ENCODE peak calls at places on chromosomes 16 and 17, in five cellular contexts. G is T-cell, U is kidney tubule cell, E is 8988T, B is GM20000. M is an unnamed sample.

GRCh38 chr17:54967621-54968258 is 714 bp downstream of the COX11 start:
- DNase-seq in B (peak; percentile 32), U (peak; percentile 65), G (no peak), E (no peak), M (peak; percentile 35)

GRCh38 chr17:79546386-79546785 is 64.5 kb downstream of the RBFOX3 start:
- DNase-seq in B (no peak), E (no peak), G (no peak), U (no peak), M (no peak)

GRCh38 chr16:50267651-50268050 is 1.3 kb downstream of the ADCY7 start:
- DNase-seq in B (no peak), E (no peak), U (no peak), G (no peak), M (no peak)

GRCh38 chr16:2535644-2536021 is 2.2 kb upstream of the PDPK1 start:
- DNase-seq in G (no peak), E (no peak), U (no peak), B (no peak), M (no peak)

GRCh38 chr17:38604479-38605229 is 1.1 kb downstream of the SRCIN1 start:
- DNase-seq in B (peak; percentile 73), E (no peak), U (no peak), G (peak; percentile 11), M (peak; percentile 70)

GRCh38 chr17:30964878-30965277 is 6.0 kb upstream of the RNF135 start:
- DNase-seq in E (no peak), U (no peak), G (no peak), B (no peak), M (no peak)

GRCh38 chr16:84879569-84880487 is 60.0 kb downstream of the CRISPLD2 start:
- DNase-seq in E (no peak), G (no peak), U (peak; percentile 58), B (no peak), M (no peak)

GRCh38 chr17:68398731-68399637 is 58.3 kb downstream of the WIPI1 start:
- DNase-seq in U (peak; percentile 55), B (peak; percentile 82), E (peak; percentile 56), G (no peak), M (peak; percentile 85)

GRCh38 chr17:28174352-28175046 is 132.0 kb downstream of the NLK start:
- DNase-seq in B (peak; percentile 24), U (peak; percentile 8), E (no peak), G (no peak), M (peak; percentile 23)

GRCh38 chr17:83195330-83196087 is 116.1 kb downstream of the METRNL start:
- DNase-seq in G (no peak), E (peak; percentile 26), U (no peak), B (no peak), M (no peak)

GRCh38 chr17:6853764-6854442 is 22.4 kb upstream of the TEKT1 start:
- DNase-seq in U (peak; percentile 69), G (no peak), B (peak; percentile 18), E (no peak), M (no peak)

GRCh38 chr17:81500026-81500425 is 12.6 kb downstream of the ACTG1 start:
- DNase-seq in U (no peak), E (no peak), G (no peak), B (no peak), M (no peak)

GRCh38 chr17:48494335-48494734 is 36.5 kb downstream of the HOXB1 start:
- DNase-seq in U (peak; percentile 71), E (no peak), G (no peak), B (no peak), M (no peak)

GRCh38 chr16:49811630-49812334 is 44.1 kb downstream of the ZNF423 start:
- DNase-seq in U (no peak), B (no peak), G (no peak), E (no peak), M (no peak)

GRCh38 chr16:29907973-29908372 is 7.7 kb downstream of the ASPHD1 start:
- DNase-seq in G (no peak), B (no peak), U (no peak), E (no peak), M (no peak)

GRCh38 chr16:21713549-21714368 is 50.0 kb downstream of the OTOA start:
- DNase-seq in G (no peak), U (no peak), E (no peak), B (no peak), M (no peak)

GRCh38 chr17:49360796-49361128 is 1.3 kb downstream of the ZNF652 start:
- DNase-seq in E (peak; percentile 31), B (no peak), G (no peak), U (no peak), M (no peak)

GRCh38 chr16:70529051-70529777 is 5.6 kb downstream of the SF3B3 start:
- DNase-seq in E (peak; percentile 48), G (no peak), B (no peak), U (peak; percentile 52), M (peak; percentile 25)

GRCh38 chr17:72498671-72499210 is 377.9 kb downstream of the SOX9 start:
- DNase-seq in E (no peak), B (no peak), U (no peak), G (no peak), M (no peak)

GRCh38 chr17:56913000-56913866 is 616 bp downstream of the TRIM25 start:
- DNase-seq in G (peak; percentile 4), E (no peak), U (peak; percentile 17), B (no peak), M (no peak)

GRCh38 chr17:12813680-12814079 is 24.4 kb downstream of the ARHGAP44 start:
- DNase-seq in B (no peak), G (no peak), U (no peak), E (no peak), M (no peak)

GRCh38 chr16:85159226-85159980 is 47.1 kb upstream of the CIBAR2 start:
- DNase-seq in U (no peak), G (no peak), E (no peak), B (no peak), M (no peak)

GRCh38 chr17:17484451-17484899 is 7.7 kb downstream of the MED9 start:
- DNase-seq in U (peak; percentile 32), B (no peak), E (no peak), G (no peak), M (no peak)

GRCh38 chr17:9893606-9894005 is 11.5 kb downstream of the RCVRN start:
- DNase-seq in U (no peak), E (no peak), G (no peak), B (no peak), M (no peak)

GRCh38 chr17:17959520-17960361 is 12.5 kb downstream of the TOM1L2 start:
- DNase-seq in U (peak; percentile 91), G (no peak), E (no peak), B (peak; percentile 81), M (peak; percentile 63)

GRCh38 chr17:68349157-68349556 is 57.9 kb downstream of the ARSG start:
- DNase-seq in E (no peak), U (no peak), B (peak; percentile 51), G (no peak), M (peak; percentile 49)

GRCh38 chr16:87233928-87234327 is 83.3 kb downstream of the C16orf95 start:
- DNase-seq in G (no peak), U (no peak), E (no peak), B (no peak), M (no peak)

GRCh38 chr16:84650062-84650991 is 2.0 kb downstream of the KLHL36 start:
- DNase-seq in E (no peak), U (peak; percentile 96), G (no peak), B (no peak), M (no peak)

M was measured in GM13977.